ENCODE peak calls at places on chromosome 12, in five cellular contexts. P is fibroblast of lung, I is hepatocyte, T is uterus, U is sigmoid colon. A is an unnamed sample.

GRCh38 chr12:13223176-13223806 is 26.8 kb downstream of the EMP1 start:
- DNase-seq in U (no peak), I (peak), P (peak), T (no peak), A (no peak)

GRCh38 chr12:88063375-88063774 is 34.2 kb upstream of the C12orf50 start:
- DNase-seq in U (no peak), P (peak), T (no peak), I (no peak), A (no peak)

GRCh38 chr12:113959096-113959495 is 7.0 kb downstream of the RBM19 start:
- DNase-seq in T (no peak), U (no peak), I (no peak), P (no peak), A (no peak)

GRCh38 chr12:46855760-46856159 is 30.0 kb upstream of the SLC38A4 start:
- DNase-seq in P (no peak), I (no peak), T (no peak), U (no peak), A (no peak)

GRCh38 chr12:113445544-113446176 is 23.5 kb downstream of the SDSL start:
- DNase-seq in T (no peak), I (no peak), P (no peak), U (no peak), A (no peak)

GRCh38 chr12:66763453-66763852 is 84.6 kb upstream of the GRIP1 start:
- DNase-seq in U (no peak), I (no peak), P (no peak), T (no peak), A (no peak)

GRCh38 chr12:113194971-113195391 is 9.5 kb downstream of the RITA1 start:
- DNase-seq in P (peak), I (no peak), T (no peak), U (no peak), A (no peak)

GRCh38 chr12:106137456-106138278 is 1.1 kb downstream of the NUAK1 start:
- DNase-seq in T (no peak), I (no peak), P (no peak), U (no peak), A (no peak)

GRCh38 chr12:132703611-132704010 is 7.0 kb upstream of the PGAM5 start:
- DNase-seq in T (no peak), P (no peak), I (no peak), U (no peak), A (no peak)

GRCh38 chr12:20696181-20696580 is 1.0 kb downstream of the SLCO1C1 start:
- DNase-seq in P (no peak), T (no peak), U (peak), I (no peak), A (no peak)

GRCh38 chr12:50102186-50102585 is 1.6 kb upstream of the GPD1 start:
- DNase-seq in U (no peak), T (no peak), I (no peak), P (no peak), A (no peak)

GRCh38 chr12:33628087-33628486 is 188.5 kb upstream of the SYT10 start:
- DNase-seq in I (no peak), U (no peak), P (no peak), T (no peak), A (no peak)

GRCh38 chr12:92055877-92056276 is 89.8 kb downstream of the BTG1 start:
- DNase-seq in U (no peak), P (no peak), T (no peak), I (peak), A (no peak)

GRCh38 chr12:92059976-92060375 is 85.7 kb downstream of the BTG1 start:
- DNase-seq in U (no peak), P (peak), I (no peak), T (no peak), A (no peak)

GRCh38 chr12:92056290-92056689 is 89.4 kb downstream of the BTG1 start:
- DNase-seq in I (no peak), T (no peak), P (no peak), U (no peak), A (no peak)

GRCh38 chr12:92061061-92061460 is 84.6 kb downstream of the BTG1 start:
- DNase-seq in P (no peak), U (no peak), T (no peak), I (no peak), A (no peak)

GRCh38 chr12:92058664-92059063 is 87.0 kb downstream of the BTG1 start:
- DNase-seq in U (no peak), I (no peak), P (no peak), T (no peak), A (no peak)
- H3K4me3 ChIP-seq in U (no peak), I (no peak), P (no peak), T (no peak), A (no peak)

GRCh38 chr12:57476162-57476992 is 3.3 kb downstream of the ARHGAP9 start:
- DNase-seq in T (no peak), P (no peak), U (no peak), I (no peak), A (no peak)
- TF ChIP-seq CTCF in T (no peak), P (no peak), U (no peak), I (no peak), A (no peak)

GRCh38 chr12:48978291-48978740 is at the start of gene WNT1:
- DNase-seq in I (no peak), T (no peak), P (no peak), U (no peak), A (no peak)
- H3K4me3 ChIP-seq in I (no peak), T (no peak), P (no peak), U (peak), A (peak)

GRCh38 chr12:99620159-99620479 is 27.4 kb upstream of the GARIN6 start:
- DNase-seq in T (no peak), U (no peak), P (no peak), I (no peak), A (no peak)
- TF ChIP-seq CTCF in T (no peak), U (no peak), P (no peak), I (no peak), A (peak)

GRCh38 chr12:53474077-53474476 is 22.2 kb downstream of the PCBP2 start:
- DNase-seq in P (no peak), T (no peak), U (no peak), I (no peak), A (no peak)
- H3K4me3 ChIP-seq in P (no peak), T (no peak), U (no peak), I (no peak), A (no peak)

GRCh38 chr12:100926669-100927248 is 132.2 kb downstream of the ANO4 start:
- DNase-seq in U (no peak), T (no peak), I (peak), P (peak), A (no peak)
- TF ChIP-seq CTCF in U (no peak), T (no peak), I (peak), P (peak), A (no peak)